ENCODE peak calls at places on chromosomes 7 and 10, in seven cellular contexts. O is tibial artery, W is psoas muscle, Z is WTC11, N is stomach, A is RWPE1, E is endothelial cell. I is an unnamed sample.

GRCh38 chr7:34389332-34390078 is 268.5 kb upstream of the NPSR1 start:
- DNase-seq in O (no peak), W (no peak), Z (no peak), N (no peak), A (no peak), E (no peak), I (no peak)

GRCh38 chr7:150340024-150340749 is 1.2 kb downstream of the RARRES2 start:
- DNase-seq in O (no peak), W (peak), Z (peak), N (peak), A (no peak), E (no peak), I (peak)

GRCh38 chr10:34405611-34406462 is 409.3 kb downstream of the PARD3 start:
- DNase-seq in O (no peak), W (no peak), Z (no peak), N (no peak), A (peak), E (no peak), I (no peak)

GRCh38 chr7:156993925-156994235 is 16.6 kb downstream of the MNX1 start:
- DNase-seq in O (no peak), W (no peak), Z (no peak), N (peak), A (no peak), E (no peak), I (no peak)

GRCh38 chr7:19146699-19147098 is 1.5 kb upstream of the FERD3L start:
- DNase-seq in O (no peak), W (no peak), Z (no peak), N (no peak), A (peak), E (peak), I (peak)

GRCh38 chr7:140506788-140507464 is 27.6 kb upstream of the MKRN1 start:
- DNase-seq in O (no peak), W (peak), Z (no peak), N (no peak), A (no peak), E (no peak), I (peak)

GRCh38 chr10:113473851-113474250 is 79.0 kb upstream of the HABP2 start:
- DNase-seq in O (no peak), W (no peak), Z (no peak), N (no peak), A (no peak), E (no peak), I (no peak)

GRCh38 chr10:77245953-77246352 is 391.7 kb downstream of the KCNMA1 start:
- DNase-seq in O (no peak), W (no peak), Z (no peak), N (no peak), A (no peak), E (no peak), I (no peak)

GRCh38 chr7:66043681-66044497 is 31.7 kb upstream of the ASL start:
- DNase-seq in O (peak), W (peak), Z (peak), N (peak), A (no peak), E (peak), I (peak)

GRCh38 chr10:90587081-90587491 is 270.8 kb downstream of the HTR7 start:
- DNase-seq in O (no peak), W (no peak), Z (no peak), N (no peak), A (peak), E (no peak), I (no peak)

GRCh38 chr7:74625446-74625845 is 32.1 kb upstream of the GTF2I start:
- DNase-seq in O (no peak), W (no peak), Z (no peak), N (no peak), A (no peak), E (no peak), I (no peak)

GRCh38 chr7:144834516-144835165 is 1.2 kb downstream of the TPK1 start:
- DNase-seq in O (peak), W (no peak), Z (no peak), N (no peak), A (no peak), E (no peak), I (no peak)

GRCh38 chr7:25862993-25863726 is 288.8 kb upstream of the NFE2L3 start:
- DNase-seq in O (no peak), W (no peak), Z (no peak), N (no peak), A (no peak), E (no peak), I (no peak)

GRCh38 chr10:117921421-117921820 is 125.3 kb downstream of the RAB11FIP2 start:
- DNase-seq in O (no peak), W (no peak), Z (no peak), N (no peak), A (no peak), E (no peak), I (no peak)

GRCh38 chr7:121262969-121263368 is 65.8 kb upstream of the WNT16 start:
- DNase-seq in O (no peak), W (no peak), Z (no peak), N (no peak), A (no peak), E (no peak), I (no peak)

GRCh38 chr10:114142018-114142417 is 32.0 kb downstream of the CCDC186 start:
- DNase-seq in O (no peak), W (no peak), Z (no peak), N (no peak), A (no peak), E (no peak), I (no peak)

GRCh38 chr7:132122901-132123300 is 453.4 kb downstream of the PLXNA4 start:
- DNase-seq in O (no peak), W (no peak), Z (no peak), N (no peak), A (no peak), E (no peak), I (no peak)

GRCh38 chr7:13411641-13412040 is 577.8 kb downstream of the ETV1 start:
- DNase-seq in O (no peak), W (no peak), Z (no peak), N (no peak), A (no peak), E (no peak), I (no peak)

GRCh38 chr10:61606971-61607907 is 55.5 kb upstream of the CABCOCO1 start:
- DNase-seq in O (no peak), W (no peak), Z (no peak), N (no peak), A (peak), E (no peak), I (no peak)

GRCh38 chr10:93337309-93337721 is 144.8 kb downstream of the MYOF start:
- DNase-seq in O (no peak), W (no peak), Z (no peak), N (no peak), A (no peak), E (no peak), I (no peak)

GRCh38 chr10:12129222-12130111 is at the start of gene SEC61A2:
- DNase-seq in O (peak), W (peak), Z (peak), N (peak), A (peak), E (peak), I (peak)
- TF ChIP-seq CTCF in O (no peak), W (no peak), Z (no peak), N (no peak), A (no peak), E (no peak), I (no peak)

DNA sequence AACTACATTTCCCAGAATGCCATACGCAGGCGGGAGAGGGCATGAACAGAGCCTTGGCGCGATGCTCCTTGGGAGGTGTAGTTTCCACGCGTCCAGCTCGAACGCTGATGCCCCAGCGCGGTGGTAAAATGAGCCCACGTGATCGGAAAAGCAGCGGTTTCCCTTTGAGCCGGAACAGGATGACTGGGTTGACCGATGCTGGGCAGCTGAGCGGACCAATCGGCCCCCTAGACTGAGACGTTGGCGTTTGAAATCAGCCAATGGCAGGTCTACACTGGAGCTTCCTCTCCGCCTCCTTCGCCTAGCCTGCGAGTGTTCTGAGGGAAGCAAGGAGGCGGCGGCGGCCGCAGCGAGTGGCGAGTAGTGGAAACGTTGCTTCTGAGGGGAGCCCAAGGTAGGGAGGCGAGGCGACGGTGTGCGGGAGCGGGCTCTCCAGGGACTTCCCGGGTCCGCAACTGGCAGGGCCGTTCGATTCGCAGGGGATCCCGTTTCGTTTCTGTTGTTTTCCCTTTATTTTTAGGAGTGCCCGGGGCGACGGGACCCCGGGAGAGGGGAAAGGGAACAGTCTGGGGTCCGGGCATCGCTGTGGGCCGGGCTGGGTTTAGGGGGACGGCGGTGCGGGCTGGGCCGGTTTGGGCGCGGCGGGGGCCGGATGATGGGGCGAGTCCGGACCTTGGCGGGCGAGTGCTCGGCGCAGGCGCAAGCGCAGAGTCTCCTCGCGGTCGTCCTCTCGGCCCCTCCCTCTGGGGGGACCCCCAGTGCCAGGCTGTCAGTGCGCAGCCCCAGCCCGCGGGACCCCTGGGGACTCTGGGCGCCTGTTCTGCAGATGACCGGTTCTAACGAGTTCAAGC is at the start of gene BUB3:
- DNase-seq in O (peak), W (peak), Z (peak), N (peak), A (peak), E (peak), I (peak)
- TF ChIP-seq CTCF in O (peak), W (peak), Z (no peak), N (peak), A (no peak), E (no peak), I (no peak)

GRCh38 chr7:4973728-4974198 is 14.8 kb upstream of the MMD2 start:
- DNase-seq in O (peak), W (peak), Z (peak), N (peak), A (peak), E (peak), I (peak)
- TF ChIP-seq CTCF in O (peak), W (peak), Z (peak), N (peak), A (peak), E (peak), I (peak)

GRCh38 chr7:122549578-122549977 is 149.3 kb downstream of the RNF133 start:
- DNase-seq in O (no peak), W (no peak), Z (no peak), N (no peak), A (no peak), E (no peak), I (no peak)
- TF ChIP-seq CTCF in O (no peak), W (no peak), Z (no peak), N (no peak), A (no peak), E (no peak), I (no peak)

GRCh38 chr7:28163955-28164354 is 16.6 kb downstream of the JAZF1 start:
- DNase-seq in O (no peak), W (no peak), Z (no peak), N (no peak), A (no peak), E (no peak), I (no peak)
- TF ChIP-seq CTCF in O (no peak), W (no peak), Z (no peak), N (no peak), A (no peak), E (no peak), I (no peak)